ENCODE peak calls at places on chromosomes 2 and 18, in six cellular contexts. One of them, this sample, is unnamed.

GRCh38 chr2:239303711-239304532 is 96.9 kb downstream of the HDAC4 start:
- DNase-seq in Calu3: no peak
- DNase-seq in dorsolateral prefrontal cortex: no peak
- DNase-seq in activated CD4-positive, CD25-positive, alpha-beta regulatory T cell: no peak
- DNase-seq in GM12892: no peak
- DNase-seq in IMR-90: no peak
- DNase-seq in this sample: no peak

GRCh38 chr18:51453594-51453993 is 256.1 kb upstream of the MEX3C start:
- DNase-seq in Calu3: no peak
- DNase-seq in dorsolateral prefrontal cortex: no peak
- DNase-seq in activated CD4-positive, CD25-positive, alpha-beta regulatory T cell: no peak
- DNase-seq in GM12892: no peak
- DNase-seq in IMR-90: no peak
- DNase-seq in this sample: no peak

GRCh38 chr18:49247786-49248185 is 212.7 kb downstream of the DYM start:
- DNase-seq in Calu3: no peak
- DNase-seq in dorsolateral prefrontal cortex: no peak
- DNase-seq in activated CD4-positive, CD25-positive, alpha-beta regulatory T cell: no peak
- DNase-seq in GM12892: no peak
- DNase-seq in IMR-90: peak
- DNase-seq in this sample: no peak

GRCh38 chr2:24994325-24994724 is 22.6 kb upstream of the DNAJC27 start:
- DNase-seq in Calu3: no peak
- DNase-seq in dorsolateral prefrontal cortex: no peak
- DNase-seq in activated CD4-positive, CD25-positive, alpha-beta regulatory T cell: no peak
- DNase-seq in GM12892: no peak
- DNase-seq in IMR-90: no peak
- DNase-seq in this sample: no peak

GRCh38 chr2:28247326-28247725 is 145.3 kb upstream of the FOSL2 start:
- DNase-seq in Calu3: no peak
- DNase-seq in dorsolateral prefrontal cortex: no peak
- DNase-seq in activated CD4-positive, CD25-positive, alpha-beta regulatory T cell: no peak
- DNase-seq in GM12892: no peak
- DNase-seq in IMR-90: no peak
- DNase-seq in this sample: no peak

GRCh38 chr2:201697899-201698298 is 545 bp downstream of the MPP4 start:
- DNase-seq in Calu3: no peak
- DNase-seq in dorsolateral prefrontal cortex: no peak
- DNase-seq in activated CD4-positive, CD25-positive, alpha-beta regulatory T cell: no peak
- DNase-seq in GM12892: no peak
- DNase-seq in IMR-90: peak
- DNase-seq in this sample: peak

GRCh38 chr2:11495844-11496271 is 29.9 kb upstream of the E2F6 start:
- DNase-seq in Calu3: no peak
- DNase-seq in dorsolateral prefrontal cortex: peak
- DNase-seq in activated CD4-positive, CD25-positive, alpha-beta regulatory T cell: no peak
- DNase-seq in GM12892: no peak
- DNase-seq in IMR-90: no peak
- DNase-seq in this sample: no peak

GRCh38 chr2:197891897-197892442 is 87.6 kb downstream of the PLCL1 start:
- DNase-seq in Calu3: no peak
- DNase-seq in dorsolateral prefrontal cortex: no peak
- DNase-seq in activated CD4-positive, CD25-positive, alpha-beta regulatory T cell: no peak
- DNase-seq in GM12892: no peak
- DNase-seq in IMR-90: no peak
- DNase-seq in this sample: no peak

GRCh38 chr2:105868060-105868459 is 123.3 kb downstream of the NCK2 start:
- DNase-seq in Calu3: no peak
- DNase-seq in dorsolateral prefrontal cortex: no peak
- DNase-seq in activated CD4-positive, CD25-positive, alpha-beta regulatory T cell: no peak
- DNase-seq in GM12892: no peak
- DNase-seq in IMR-90: no peak
- DNase-seq in this sample: no peak

GRCh38 chr18:9619545-9619944 is 5.2 kb upstream of the PPP4R1 start:
- DNase-seq in Calu3: no peak
- DNase-seq in dorsolateral prefrontal cortex: no peak
- DNase-seq in activated CD4-positive, CD25-positive, alpha-beta regulatory T cell: no peak
- DNase-seq in GM12892: no peak
- DNase-seq in IMR-90: peak
- DNase-seq in this sample: no peak

GRCh38 chr2:207375207-207375875 is 154.4 kb upstream of the CREB1 start:
- DNase-seq in Calu3: no peak
- DNase-seq in dorsolateral prefrontal cortex: no peak
- DNase-seq in activated CD4-positive, CD25-positive, alpha-beta regulatory T cell: no peak
- DNase-seq in GM12892: no peak
- DNase-seq in IMR-90: no peak
- DNase-seq in this sample: peak

GRCh38 chr2:207282916-207283315 is 117.2 kb upstream of the KLF7 start:
- DNase-seq in Calu3: no peak
- DNase-seq in dorsolateral prefrontal cortex: no peak
- DNase-seq in activated CD4-positive, CD25-positive, alpha-beta regulatory T cell: no peak
- DNase-seq in GM12892: no peak
- DNase-seq in IMR-90: no peak
- DNase-seq in this sample: no peak

GRCh38 chr18:23945416-23946079 is 69.0 kb upstream of the TTC39C start:
- DNase-seq in Calu3: no peak
- DNase-seq in dorsolateral prefrontal cortex: no peak
- DNase-seq in activated CD4-positive, CD25-positive, alpha-beta regulatory T cell: no peak
- DNase-seq in GM12892: no peak
- DNase-seq in IMR-90: no peak
- DNase-seq in this sample: no peak

GRCh38 chr2:170306293-170306873 is 128.4 kb downstream of the MYO3B start:
- DNase-seq in Calu3: no peak
- DNase-seq in dorsolateral prefrontal cortex: no peak
- DNase-seq in activated CD4-positive, CD25-positive, alpha-beta regulatory T cell: no peak
- DNase-seq in GM12892: no peak
- DNase-seq in IMR-90: no peak
- DNase-seq in this sample: no peak

GRCh38 chr2:132448771-132449170 is 32.2 kb downstream of the GPR39 start:
- DNase-seq in Calu3: peak
- DNase-seq in dorsolateral prefrontal cortex: no peak
- DNase-seq in activated CD4-positive, CD25-positive, alpha-beta regulatory T cell: no peak
- DNase-seq in GM12892: no peak
- DNase-seq in IMR-90: peak
- DNase-seq in this sample: no peak

GRCh38 chr2:239930378-239930777 is 94.8 kb downstream of the NDUFA10 start:
- DNase-seq in Calu3: no peak
- DNase-seq in dorsolateral prefrontal cortex: no peak
- DNase-seq in activated CD4-positive, CD25-positive, alpha-beta regulatory T cell: no peak
- DNase-seq in GM12892: no peak
- DNase-seq in IMR-90: no peak
- DNase-seq in this sample: no peak

GRCh38 chr18:41853280-41853679 is 101.8 kb upstream of the PIK3C3 start:
- DNase-seq in Calu3: no peak
- DNase-seq in dorsolateral prefrontal cortex: no peak
- DNase-seq in activated CD4-positive, CD25-positive, alpha-beta regulatory T cell: no peak
- DNase-seq in GM12892: no peak
- DNase-seq in IMR-90: no peak
- DNase-seq in this sample: no peak

GRCh38 chr2:188279093-188279445 is 12.6 kb upstream of the GULP1 start:
- DNase-seq in Calu3: no peak
- DNase-seq in dorsolateral prefrontal cortex: no peak
- DNase-seq in activated CD4-positive, CD25-positive, alpha-beta regulatory T cell: no peak
- DNase-seq in GM12892: no peak
- DNase-seq in IMR-90: no peak
- DNase-seq in this sample: no peak

GRCh38 chr2:118853647-118854367 is 6.4 kb upstream of the EN1 start:
- DNase-seq in Calu3: no peak
- DNase-seq in dorsolateral prefrontal cortex: no peak
- DNase-seq in activated CD4-positive, CD25-positive, alpha-beta regulatory T cell: no peak
- DNase-seq in GM12892: no peak
- DNase-seq in IMR-90: no peak
- DNase-seq in this sample: no peak

GRCh38 chr2:64291181-64291580 is 147.0 kb upstream of the PELI1 start:
- DNase-seq in Calu3: peak
- DNase-seq in dorsolateral prefrontal cortex: no peak
- DNase-seq in activated CD4-positive, CD25-positive, alpha-beta regulatory T cell: no peak
- DNase-seq in GM12892: no peak
- DNase-seq in IMR-90: peak
- DNase-seq in this sample: peak

GRCh38 chr18:42174909-42175308 is 219.9 kb downstream of the PIK3C3 start:
- DNase-seq in Calu3: no peak
- DNase-seq in dorsolateral prefrontal cortex: no peak
- DNase-seq in activated CD4-positive, CD25-positive, alpha-beta regulatory T cell: no peak
- DNase-seq in GM12892: no peak
- DNase-seq in IMR-90: no peak
- DNase-seq in this sample: no peak

GRCh38 chr2:184677171-184677570 is 78.8 kb downstream of the ZNF804A start:
- DNase-seq in Calu3: no peak
- DNase-seq in dorsolateral prefrontal cortex: no peak
- DNase-seq in activated CD4-positive, CD25-positive, alpha-beta regulatory T cell: no peak
- DNase-seq in GM12892: no peak
- DNase-seq in IMR-90: no peak
- DNase-seq in this sample: no peak

GRCh38 chr2:29530281-29530680 is 391.1 kb downstream of the ALK start:
- DNase-seq in Calu3: no peak
- DNase-seq in dorsolateral prefrontal cortex: no peak
- DNase-seq in activated CD4-positive, CD25-positive, alpha-beta regulatory T cell: no peak
- DNase-seq in GM12892: no peak
- DNase-seq in IMR-90: peak
- DNase-seq in this sample: no peak

This sample was measured in PC-9.